ENCODE peak calls at places on chromosomes 7 and 10, in six cellular contexts. One of them, this sample, is unnamed.

GRCh38 chr10:89702121-89702480 is 711 bp downstream of the KIF20B start:
- DNase-seq in K562: peak; percentile 32
- DNase-seq in IMR-90: peak; percentile 5
- DNase-seq in esophagus squamous epithelium: no peak
- DNase-seq in body of pancreas: no peak
- DNase-seq in A549: no peak
- DNase-seq in this sample: no peak

GRCh38 chr7:131346885-131347592 is 19.4 kb downstream of the MKLN1 start:
- DNase-seq in K562: no peak
- DNase-seq in IMR-90: no peak
- DNase-seq in esophagus squamous epithelium: no peak
- DNase-seq in body of pancreas: no peak
- DNase-seq in A549: no peak
- DNase-seq in this sample: no peak

GRCh38 chr7:74344786-74345185 is 55.6 kb downstream of the CLIP2 start:
- DNase-seq in K562: no peak
- DNase-seq in IMR-90: no peak
- DNase-seq in esophagus squamous epithelium: no peak
- DNase-seq in body of pancreas: no peak
- DNase-seq in A549: no peak
- DNase-seq in this sample: no peak

GRCh38 chr10:24681476-24682088 is 42.1 kb downstream of the ARHGAP21 start:
- DNase-seq in K562: peak; percentile 51
- DNase-seq in IMR-90: no peak
- DNase-seq in esophagus squamous epithelium: no peak
- DNase-seq in body of pancreas: no peak
- DNase-seq in A549: no peak
- DNase-seq in this sample: no peak

GRCh38 chr7:29974286-29974685 is 15.3 kb downstream of the SCRN1 start:
- DNase-seq in K562: no peak
- DNase-seq in IMR-90: no peak
- DNase-seq in esophagus squamous epithelium: no peak
- DNase-seq in body of pancreas: no peak
- DNase-seq in A549: no peak
- DNase-seq in this sample: no peak

GRCh38 chr10:92689663-92690210 is at the start of gene HHEX:
- DNase-seq in K562: peak; percentile 83
- DNase-seq in IMR-90: peak; percentile 76
- DNase-seq in esophagus squamous epithelium: no peak
- DNase-seq in body of pancreas: peak; percentile 71
- DNase-seq in A549: peak; percentile 78
- DNase-seq in this sample: no peak

GRCh38 chr7:101211501-101211900 is 5.9 kb downstream of the PLOD3 start:
- DNase-seq in K562: no peak
- DNase-seq in IMR-90: no peak
- DNase-seq in esophagus squamous epithelium: no peak
- DNase-seq in body of pancreas: no peak
- DNase-seq in A549: no peak
- DNase-seq in this sample: no peak

GRCh38 chr10:113038183-113038582 is 88.1 kb downstream of the TCF7L2 start:
- DNase-seq in K562: no peak
- DNase-seq in IMR-90: no peak
- DNase-seq in esophagus squamous epithelium: no peak
- DNase-seq in body of pancreas: no peak
- DNase-seq in A549: no peak
- DNase-seq in this sample: peak; percentile 65

GRCh38 chr7:157150825-157151412 is 12.2 kb downstream of the UBE3C start:
- DNase-seq in K562: peak; percentile 45
- DNase-seq in IMR-90: peak; percentile 41
- DNase-seq in esophagus squamous epithelium: no peak
- DNase-seq in body of pancreas: peak; percentile 28
- DNase-seq in A549: no peak
- DNase-seq in this sample: no peak

GRCh38 chr7:139931190-139932007 is 102.3 kb downstream of the TBXAS1 start:
- DNase-seq in K562: no peak
- DNase-seq in IMR-90: no peak
- DNase-seq in esophagus squamous epithelium: no peak
- DNase-seq in body of pancreas: no peak
- DNase-seq in A549: no peak
- DNase-seq in this sample: no peak

GRCh38 chr7:51019231-51019844 is 236.6 kb upstream of the GRB10 start:
- DNase-seq in K562: no peak
- DNase-seq in IMR-90: peak; percentile 51
- DNase-seq in esophagus squamous epithelium: no peak
- DNase-seq in body of pancreas: no peak
- DNase-seq in A549: no peak
- DNase-seq in this sample: peak; percentile 7

GRCh38 chr10:55500931-55501559 is 700.0 kb upstream of the PCDH15 start:
- DNase-seq in K562: peak; percentile 4
- DNase-seq in IMR-90: no peak
- DNase-seq in esophagus squamous epithelium: no peak
- DNase-seq in body of pancreas: peak; percentile 19
- DNase-seq in A549: peak; percentile 37
- DNase-seq in this sample: no peak

GRCh38 chr7:124263232-124263827 is 230.5 kb upstream of the TMEM229A start:
- DNase-seq in K562: peak; percentile 3
- DNase-seq in IMR-90: peak; percentile 54
- DNase-seq in esophagus squamous epithelium: no peak
- DNase-seq in body of pancreas: no peak
- DNase-seq in A549: peak; percentile 21
- DNase-seq in this sample: no peak

GRCh38 chr10:88080213-88080612 is 216.8 kb downstream of the PTEN start:
- DNase-seq in K562: no peak
- DNase-seq in IMR-90: peak; percentile 78
- DNase-seq in esophagus squamous epithelium: no peak
- DNase-seq in body of pancreas: peak; percentile 39
- DNase-seq in A549: peak; percentile 37
- DNase-seq in this sample: no peak

GRCh38 chr7:52273685-52274610 is 761.5 kb upstream of the POM121L12 start:
- DNase-seq in K562: peak; percentile 6
- DNase-seq in IMR-90: no peak
- DNase-seq in esophagus squamous epithelium: no peak
- DNase-seq in body of pancreas: no peak
- DNase-seq in A549: no peak
- DNase-seq in this sample: no peak

GRCh38 chr7:72161534-72161933 is 250.6 kb downstream of the CALN1 start:
- DNase-seq in K562: peak; percentile 50
- DNase-seq in IMR-90: no peak
- DNase-seq in esophagus squamous epithelium: no peak
- DNase-seq in body of pancreas: no peak
- DNase-seq in A549: no peak
- DNase-seq in this sample: no peak

GRCh38 chr10:71081912-71082311 is 130.5 kb upstream of the UNC5B start:
- DNase-seq in K562: no peak
- DNase-seq in IMR-90: no peak
- DNase-seq in esophagus squamous epithelium: no peak
- DNase-seq in body of pancreas: peak; percentile 3
- DNase-seq in A549: no peak
- DNase-seq in this sample: peak; percentile 7

GRCh38 chr10:34523017-34523767 is 291.9 kb downstream of the PARD3 start:
- DNase-seq in K562: no peak
- DNase-seq in IMR-90: peak; percentile 52
- DNase-seq in esophagus squamous epithelium: no peak
- DNase-seq in body of pancreas: no peak
- DNase-seq in A549: peak; percentile 41
- DNase-seq in this sample: no peak

DNA sequence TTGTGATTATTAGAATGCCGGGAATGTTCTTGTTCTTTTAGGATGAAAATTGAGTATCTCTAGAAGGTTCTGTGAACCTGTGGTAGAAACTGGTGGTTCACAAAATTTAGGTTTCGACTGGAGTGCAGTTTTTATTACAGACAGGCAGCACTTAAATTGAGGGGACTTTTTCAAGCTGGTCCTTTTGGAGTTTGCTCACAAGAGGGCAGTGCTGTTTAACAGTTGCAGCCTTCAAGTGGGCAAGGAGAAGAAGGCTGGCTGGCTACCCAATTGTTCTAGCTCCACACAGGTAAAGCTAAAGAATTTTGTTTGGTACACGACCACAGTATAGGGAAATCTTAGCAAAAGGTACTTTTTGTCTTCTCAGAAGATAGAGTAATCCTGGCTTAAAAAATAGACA is 233.6 kb downstream of the SNX13 start:
- DNase-seq in K562: peak; percentile 70
- DNase-seq in IMR-90: peak; percentile 72
- DNase-seq in esophagus squamous epithelium: no peak
- DNase-seq in body of pancreas: peak; percentile 29
- DNase-seq in A549: peak; percentile 80
- DNase-seq in this sample: no peak
- H3K4me3 ChIP-seq in K562: no peak overlapping the region
- H3K4me3 ChIP-seq in IMR-90: no peak overlapping the region
- H3K4me3 ChIP-seq in esophagus squamous epithelium: no peak overlapping the region
- H3K4me3 ChIP-seq in body of pancreas: no peak overlapping the region
- H3K4me3 ChIP-seq in A549: no peak overlapping the region
- H3K4me3 ChIP-seq in this sample: no peak overlapping the region

DNA sequence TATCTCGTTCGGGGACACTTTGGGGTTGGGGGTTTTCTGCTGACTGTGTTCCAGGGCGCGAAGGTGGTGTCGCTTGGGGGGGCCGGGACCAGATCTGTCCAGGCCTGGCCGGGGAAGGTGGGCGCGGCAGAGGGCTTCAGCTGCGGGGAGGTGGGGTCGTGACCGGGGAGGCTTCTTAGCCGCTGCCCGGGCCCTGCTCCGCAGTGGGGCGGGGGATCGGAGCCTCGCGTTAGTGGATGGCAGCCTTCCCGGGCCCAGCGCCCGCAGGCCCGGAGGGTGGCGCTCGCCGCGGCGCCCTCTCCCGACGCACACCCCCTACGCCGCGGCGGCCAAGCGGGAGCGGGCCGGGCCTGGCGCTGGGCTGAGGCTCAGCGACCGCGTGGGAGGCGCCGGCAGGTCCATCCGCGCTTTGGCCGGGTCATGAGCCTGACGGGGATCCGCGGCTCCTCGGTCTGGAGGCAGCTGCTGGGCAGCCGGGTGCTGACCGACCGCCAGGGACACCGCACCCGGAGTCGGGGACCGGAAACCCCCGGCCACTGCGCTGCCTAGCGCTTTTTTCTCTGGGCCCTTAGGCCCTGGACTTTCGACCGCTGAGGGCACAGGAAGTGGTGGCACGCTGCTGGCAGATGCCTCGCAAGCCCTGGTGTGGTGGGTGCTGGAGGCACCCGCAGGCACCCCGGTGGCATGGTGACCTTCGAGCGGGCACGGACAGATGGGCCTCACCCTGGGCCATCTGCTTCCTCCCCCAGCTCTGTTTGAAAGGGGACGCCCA is 1.2 kb downstream of the AGAP3 start:
- DNase-seq in K562: peak; percentile 79
- DNase-seq in IMR-90: peak; percentile 52
- DNase-seq in esophagus squamous epithelium: no peak
- DNase-seq in body of pancreas: peak; percentile 74
- DNase-seq in A549: peak; percentile 53
- DNase-seq in this sample: no peak
- TF ChIP-seq POLR2A in K562: peak; percentile 48
- TF ChIP-seq POLR2A in IMR-90: no peak
- TF ChIP-seq POLR2A in esophagus squamous epithelium: no peak
- TF ChIP-seq POLR2A in body of pancreas: peak; percentile 41
- TF ChIP-seq POLR2A in A549: peak; percentile 34
- TF ChIP-seq POLR2A in this sample: no peak

DNA sequence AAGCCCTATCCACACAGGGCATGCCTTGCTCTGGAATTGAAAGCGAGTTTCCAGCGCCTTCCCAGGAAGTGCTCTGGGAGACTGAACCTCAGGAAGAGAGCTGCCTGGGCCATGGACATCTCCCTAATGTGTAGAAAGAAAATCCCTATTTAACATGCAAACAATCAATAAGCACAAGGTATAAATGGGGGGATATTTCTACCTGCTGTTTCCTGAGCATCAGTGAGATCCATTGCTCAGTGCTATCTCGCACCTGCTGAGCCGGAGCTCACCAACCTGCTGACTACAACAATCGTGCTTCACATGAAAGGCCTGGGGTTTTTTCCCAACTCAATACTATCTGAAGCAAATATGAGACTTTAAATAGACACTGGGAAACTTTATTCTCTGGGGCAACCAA is 584.0 kb downstream of the GLRX3 start:
- DNase-seq in K562: no peak
- DNase-seq in IMR-90: no peak
- DNase-seq in esophagus squamous epithelium: no peak
- DNase-seq in body of pancreas: no peak
- DNase-seq in A549: no peak
- DNase-seq in this sample: no peak
- H3K4me3 ChIP-seq in K562: no peak overlapping the region
- H3K4me3 ChIP-seq in IMR-90: no peak overlapping the region
- H3K4me3 ChIP-seq in esophagus squamous epithelium: no peak overlapping the region
- H3K4me3 ChIP-seq in body of pancreas: no peak overlapping the region
- H3K4me3 ChIP-seq in A549: no peak overlapping the region
- H3K4me3 ChIP-seq in this sample: no peak overlapping the region

DNA sequence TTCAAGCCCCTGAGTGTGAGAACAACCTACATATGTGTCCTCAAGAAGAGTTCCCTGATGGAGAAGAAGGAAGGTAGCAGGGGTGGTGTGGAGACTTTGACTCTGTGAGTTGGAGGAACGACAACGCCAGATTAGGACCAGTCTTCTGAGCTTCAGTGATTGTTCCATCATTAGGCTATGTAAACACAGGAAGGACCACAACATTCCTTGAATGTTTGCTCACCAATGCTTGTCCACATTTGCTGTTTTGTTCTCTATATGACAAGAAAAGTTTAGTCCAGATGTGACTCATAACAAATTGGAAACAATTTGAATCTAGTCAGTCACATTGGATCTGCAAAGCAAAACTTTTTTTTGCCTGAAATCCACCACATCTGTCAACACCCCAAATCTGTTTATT is 62.7 kb downstream of the ENTPD1 start:
- DNase-seq in K562: no peak
- DNase-seq in IMR-90: peak; percentile 82
- DNase-seq in esophagus squamous epithelium: no peak
- DNase-seq in body of pancreas: no peak
- DNase-seq in A549: no peak
- DNase-seq in this sample: no peak
- TF ChIP-seq POLR2A in K562: no peak
- TF ChIP-seq POLR2A in IMR-90: no peak
- TF ChIP-seq POLR2A in esophagus squamous epithelium: no peak
- TF ChIP-seq POLR2A in body of pancreas: no peak
- TF ChIP-seq POLR2A in A549: no peak
- TF ChIP-seq POLR2A in this sample: no peak